ENCODE peak calls at places on chromosome 5, in eight cellular contexts. G is adipocyte; Z is H7; U is CD8-positive, alpha-beta memory T cell; X is mucosa of descending colon; L is stomach; Y is mesendoderm; R is aorta. Q is an unnamed sample.

GRCh38 chr5:174433098-174433497 is 291.3 kb upstream of the MSX2 start:
- DNase-seq in G (no peak), Z (no peak), U (no peak), X (no peak), L (no peak), Y (no peak), R (no peak), Q (no peak)

GRCh38 chr5:176538505-176538806 is 1.3 kb upstream of the RNF44 start:
- DNase-seq in G (no peak), Z (no peak), U (no peak), X (no peak), L (no peak), Y (peak; percentile 45), R (no peak), Q (no peak)

GRCh38 chr5:143054480-143054941 is 284.3 kb downstream of the ARHGAP26 start:
- DNase-seq in G (no peak), Z (no peak), U (no peak), X (no peak), L (no peak), Y (no peak), R (no peak), Q (no peak)

GRCh38 chr5:54807421-54807820 is 178.0 kb downstream of the ESM1 start:
- DNase-seq in G (peak; percentile 41), Z (no peak), U (no peak), X (no peak), L (no peak), Y (peak; percentile 29), R (no peak), Q (no peak)

GRCh38 chr5:59992206-59992605 is 98.7 kb upstream of the PDE4D start:
- DNase-seq in G (no peak), Z (no peak), U (no peak), X (no peak), L (no peak), Y (no peak), R (no peak), Q (no peak)

GRCh38 chr5:180284161-180284560 is 7.7 kb downstream of the MAPK9 start:
- DNase-seq in G (no peak), Z (peak; percentile 57), U (no peak), X (no peak), L (no peak), Y (no peak), R (no peak), Q (no peak)

GRCh38 chr5:127536687-127537086 is 19.2 kb downstream of the PRRC1 start:
- DNase-seq in G (peak; percentile 48), Z (peak; percentile 5), U (no peak), X (no peak), L (no peak), Y (peak; percentile 14), R (no peak), Q (no peak)

GRCh38 chr5:175520321-175520720 is 42.0 kb downstream of the SFXN1 start:
- DNase-seq in G (no peak), Z (no peak), U (no peak), X (no peak), L (no peak), Y (no peak), R (no peak), Q (no peak)

GRCh38 chr5:122129332-122129731 is at the start of gene ZNF474:
- DNase-seq in G (peak; percentile 94), Z (peak; percentile 11), U (no peak), X (no peak), L (no peak), Y (peak; percentile 99), R (no peak), Q (no peak)

GRCh38 chr5:172686111-172686510 is 45.0 kb downstream of the NEURL1B start:
- DNase-seq in G (no peak), Z (no peak), U (no peak), X (no peak), L (no peak), Y (no peak), R (peak; percentile 88), Q (no peak)

GRCh38 chr5:52735139-52735538 is 52.6 kb upstream of the ITGA1 start:
- DNase-seq in G (no peak), Z (no peak), U (no peak), X (no peak), L (no peak), Y (no peak), R (no peak), Q (no peak)

GRCh38 chr5:81156732-81157131 is 76.4 kb upstream of the CKMT2 start:
- DNase-seq in G (no peak), Z (no peak), U (no peak), X (no peak), L (no peak), Y (no peak), R (no peak), Q (no peak)

GRCh38 chr5:28254846-28255245 is 1216.5 kb upstream of the CDH9 start:
- DNase-seq in G (no peak), Z (no peak), U (no peak), X (no peak), L (no peak), Y (no peak), R (no peak), Q (no peak)

GRCh38 chr5:13739462-13739861 is 205.0 kb downstream of the DNAH5 start:
- DNase-seq in G (no peak), Z (no peak), U (no peak), X (no peak), L (no peak), Y (no peak), R (no peak), Q (no peak)

GRCh38 chr5:131792900-131793299 is 3.9 kb downstream of the FNIP1 start:
- DNase-seq in G (no peak), Z (no peak), U (no peak), X (no peak), L (no peak), Y (no peak), R (no peak), Q (no peak)

GRCh38 chr5:138492552-138493045 is 27.3 kb downstream of the EGR1 start:
- DNase-seq in G (no peak), Z (no peak), U (no peak), X (no peak), L (no peak), Y (no peak), R (no peak), Q (no peak)
- H3K4me3 ChIP-seq in G (peak overlapping the region; percentile 77), Z (peak overlapping the region; percentile 64), U (peak overlapping the region; percentile 62), X (no peak overlapping the region), L (peak overlapping the region; percentile 67), Y (peak overlapping the region; percentile 5), R (peak overlapping the region; percentile 49), Q (peak overlapping the region; percentile 53)

GRCh38 chr5:178356459-178356872 is 123.9 kb upstream of the PHYKPL start:
- DNase-seq in G (no peak), Z (peak; percentile 84), U (no peak), X (no peak), L (peak; percentile 49), Y (peak; percentile 88), R (peak; percentile 74), Q (peak; percentile 54)
- H3K4me3 ChIP-seq in G (no peak overlapping the region), Z (no peak overlapping the region), U (no peak overlapping the region), X (no peak overlapping the region), L (peak overlapping the region; percentile 9), Y (no peak overlapping the region), R (no peak overlapping the region), Q (no peak overlapping the region)

GRCh38 chr5:160199410-160199911 is 29.8 kb upstream of the FABP6 start:
- DNase-seq in G (peak; percentile 82), Z (peak; percentile 95), U (peak; percentile 45), X (peak; percentile 87), L (peak; percentile 79), Y (peak; percentile 85), R (peak; percentile 93), Q (peak; percentile 76)

GRCh38 chr5:160198148-160198545 is 31.2 kb upstream of the FABP6 start:
- DNase-seq in G (no peak), Z (peak; percentile 43), U (no peak), X (no peak), L (no peak), Y (peak; percentile 30), R (no peak), Q (no peak)

GRCh38 chr5:160197341-160198147 is 31.8 kb upstream of the FABP6 start:
- DNase-seq in G (no peak), Z (peak; percentile 72), U (no peak), X (no peak), L (no peak), Y (peak; percentile 96), R (no peak), Q (no peak)

DNA sequence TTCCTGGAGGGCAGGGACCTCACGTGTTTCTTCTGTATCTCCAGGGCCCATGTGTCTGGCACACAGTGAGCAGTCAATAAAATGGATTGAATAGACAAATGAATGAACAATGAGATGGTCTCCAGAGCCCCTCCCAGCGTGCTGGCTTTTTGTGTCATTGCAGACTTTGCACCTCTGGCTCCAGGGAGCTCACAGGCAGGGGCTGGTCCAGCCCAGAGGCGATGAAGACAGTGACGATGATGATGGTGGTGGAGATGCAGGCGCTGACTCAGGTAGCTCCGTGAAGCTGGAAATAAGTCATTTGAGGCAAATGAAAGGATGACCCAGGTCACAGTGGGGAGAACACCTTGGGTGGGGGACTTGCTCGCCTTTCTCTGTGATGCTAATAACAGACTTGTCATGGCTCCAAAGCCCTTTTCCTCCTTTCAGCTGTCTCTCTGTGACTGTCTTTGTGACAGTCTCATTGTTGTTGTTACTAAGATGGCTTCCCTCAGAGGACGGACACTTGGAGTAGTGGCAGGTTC is 30.4 kb upstream of the FABP6 start:
- DNase-seq in G (no peak), Z (no peak), U (no peak), X (no peak), L (no peak), Y (peak; percentile 42), R (no peak), Q (no peak)
- H3K4me3 ChIP-seq in G (peak overlapping the region; percentile 71), Z (peak overlapping the region; percentile 28), U (no peak overlapping the region), X (no peak overlapping the region), L (peak overlapping the region; percentile 46), Y (no peak overlapping the region), R (no peak overlapping the region), Q (no peak overlapping the region)

DNA sequence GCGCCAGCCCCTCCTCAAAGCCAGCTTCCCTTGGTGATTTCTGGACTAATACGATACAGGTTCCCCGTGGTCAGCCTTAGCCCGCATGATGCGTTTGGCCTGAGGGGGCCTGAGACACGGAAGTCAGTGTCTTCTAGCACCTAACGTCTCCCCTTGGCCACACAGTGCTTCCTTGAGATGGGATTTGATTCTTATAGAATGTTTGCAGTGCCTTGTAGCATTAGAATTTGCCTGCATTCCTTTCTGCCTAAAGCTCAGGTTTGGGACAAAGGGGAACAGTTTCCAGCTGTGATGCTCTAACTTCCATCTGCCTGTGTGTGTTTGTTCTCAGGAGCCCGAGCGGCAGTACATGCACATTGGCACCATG is 34.4 kb downstream of the CFAP90 start:
- DNase-seq in G (no peak), Z (peak; percentile 51), U (no peak), X (no peak), L (no peak), Y (no peak), R (no peak), Q (no peak)
- H3K4me3 ChIP-seq in G (no peak overlapping the region), Z (no peak overlapping the region), U (no peak overlapping the region), X (no peak overlapping the region), L (no peak overlapping the region), Y (no peak overlapping the region), R (no peak overlapping the region), Q (no peak overlapping the region)

Q was measured in right lobe of liver.